ENCODE peak calls at places on chromosomes 2 and 18, in six cellular contexts. R is spleen; C is MM.1S; L is ovary; U is OCI-LY7; V is CD4-positive, CD25-positive, alpha-beta regulatory T cell. P is an unnamed sample.

GRCh38 chr2:119760876-119761275 is 1.2 kb downstream of the PTPN4 start:
- DNase-seq in V (peak), L (no peak), U (peak), R (no peak), C (peak), P (peak)

GRCh38 chr2:54298511-54298910 is 42.5 kb upstream of the TSPYL6 start:
- DNase-seq in L (no peak), V (no peak), R (no peak), C (peak), U (no peak), P (no peak)

GRCh38 chr2:168456526-168457176 is 579 bp downstream of the CERS6 start:
- DNase-seq in V (peak), C (peak), L (peak), U (no peak), R (peak), P (peak)

GRCh38 chr18:77853859-77854258 is 604.2 kb downstream of the GALR1 start:
- DNase-seq in U (no peak), V (no peak), R (no peak), C (no peak), L (no peak), P (no peak)

GRCh38 chr18:46097853-46098615 is at the start of gene ATP5F1A:
- DNase-seq in C (peak), U (peak), V (peak), L (peak), R (peak), P (peak)

GRCh38 chr18:55401638-55402191 is 186.3 kb downstream of the TCF4 start:
- DNase-seq in V (no peak), C (no peak), L (peak), U (no peak), R (no peak), P (no peak)

GRCh38 chr2:12918841-12919445 is 202.2 kb downstream of the TRIB2 start:
- DNase-seq in R (no peak), V (no peak), L (peak), C (no peak), U (no peak), P (no peak)

GRCh38 chr2:191878576-191879298 is 31.8 kb upstream of the CAVIN2 start:
- DNase-seq in C (no peak), U (no peak), L (no peak), V (no peak), R (no peak), P (no peak)

GRCh38 chr2:240303896-240304745 is 131.3 kb upstream of the GPC1 start:
- DNase-seq in U (no peak), C (no peak), V (no peak), R (peak), L (peak), P (no peak)

GRCh38 chr2:38690499-38691420 is 24.8 kb downstream of the GALM start:
- DNase-seq in U (no peak), C (no peak), L (no peak), V (no peak), R (no peak), P (no peak)

GRCh38 chr18:44036500-44036899 is 644.2 kb upstream of the SETBP1 start:
- DNase-seq in L (no peak), U (no peak), V (no peak), C (no peak), R (no peak), P (no peak)

GRCh38 chr2:148704247-148704646 is 59.7 kb downstream of the EPC2 start:
- DNase-seq in C (no peak), U (no peak), L (no peak), R (no peak), V (no peak), P (no peak)

GRCh38 chr2:31141513-31141912 is 3.3 kb upstream of the GALNT14 start:
- DNase-seq in V (no peak), L (no peak), R (no peak), C (no peak), U (no peak), P (no peak)

GRCh38 chr2:173989886-173990744 is 24.9 kb upstream of the SP3 start:
- DNase-seq in V (no peak), C (peak), U (peak), R (no peak), L (no peak), P (no peak)

GRCh38 chr18:47387864-47388263 is 136.4 kb upstream of the SKOR2 start:
- DNase-seq in R (no peak), C (no peak), V (no peak), L (no peak), U (no peak), P (no peak)

GRCh38 chr2:197197808-197198409 is 112.7 kb downstream of the ANKRD44 start:
- DNase-seq in V (no peak), U (no peak), L (no peak), R (no peak), C (no peak), P (peak)

GRCh38 chr18:24982831-24983230 is 369.1 kb downstream of the ZNF521 start:
- DNase-seq in L (no peak), U (no peak), R (no peak), C (no peak), V (no peak), P (no peak)

GRCh38 chr2:72112421-72112820 is 35.2 kb downstream of the CYP26B1 start:
- DNase-seq in R (no peak), U (no peak), C (no peak), L (no peak), V (no peak), P (no peak)

GRCh38 chr2:95359035-95359434 is 43.5 kb upstream of the FAHD2A start:
- DNase-seq in R (no peak), V (no peak), U (no peak), C (no peak), L (no peak), P (no peak)

GRCh38 chr2:110732422-110733413 is at the start of gene ACOXL:
- DNase-seq in C (peak), U (no peak), L (no peak), R (peak), V (peak), P (no peak)

GRCh38 chr2:43179947-43180346 is 46.5 kb downstream of the ZFP36L2 start:
- DNase-seq in R (no peak), U (no peak), L (no peak), C (no peak), V (no peak), P (no peak)
- H3K27ac ChIP-seq in R (no peak), U (no peak), L (no peak), C (no peak), V (no peak), P (no peak)

DNA sequence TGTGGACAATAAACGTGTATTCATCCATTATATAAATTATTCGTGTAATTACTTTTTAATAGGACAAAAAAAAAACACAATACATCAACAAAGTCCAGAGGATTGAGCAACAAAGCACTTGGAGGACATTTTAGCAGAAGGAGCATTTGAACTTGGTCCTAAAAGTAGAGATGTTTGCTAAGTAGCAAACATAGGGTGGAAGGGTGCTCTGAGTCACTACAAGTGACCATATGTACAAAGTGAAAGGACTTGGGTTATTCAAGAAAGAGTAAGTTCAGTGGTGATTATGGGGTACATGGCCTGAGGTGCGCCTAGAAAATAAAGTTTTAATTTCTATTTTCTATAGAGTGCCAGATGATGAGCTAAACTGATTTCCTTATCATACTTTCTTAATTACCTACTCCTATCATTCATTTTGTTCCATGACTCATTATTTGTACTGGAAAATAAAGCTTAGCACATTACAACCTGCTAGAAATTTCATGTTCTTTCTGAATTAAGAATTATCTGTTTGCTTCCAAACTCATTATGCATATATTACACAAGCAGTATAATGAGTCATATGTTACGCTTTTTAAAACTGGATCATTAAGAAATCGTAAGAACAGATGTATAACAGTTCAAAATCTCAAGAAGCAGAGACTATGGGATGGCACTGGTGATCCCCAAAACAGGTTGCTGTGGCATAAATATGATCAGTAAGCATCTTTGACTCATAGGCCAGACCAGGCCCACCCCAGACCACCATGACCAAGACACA is 13.0 kb upstream of the PPP1R1C start:
- DNase-seq in V (no peak), L (no peak), U (no peak), R (no peak), C (no peak), P (no peak)
- H3K27ac ChIP-seq in V (no peak), L (no peak), U (no peak), R (no peak), C (no peak), P (no peak)

GRCh38 chr2:42753188-42753813 is 10.6 kb downstream of the OXER1 start:
- DNase-seq in C (no peak), U (peak), L (no peak), V (no peak), R (peak), P (no peak)
- H3K27ac ChIP-seq in C (no peak), U (no peak), L (no peak), V (no peak), R (peak), P (no peak)

DNA sequence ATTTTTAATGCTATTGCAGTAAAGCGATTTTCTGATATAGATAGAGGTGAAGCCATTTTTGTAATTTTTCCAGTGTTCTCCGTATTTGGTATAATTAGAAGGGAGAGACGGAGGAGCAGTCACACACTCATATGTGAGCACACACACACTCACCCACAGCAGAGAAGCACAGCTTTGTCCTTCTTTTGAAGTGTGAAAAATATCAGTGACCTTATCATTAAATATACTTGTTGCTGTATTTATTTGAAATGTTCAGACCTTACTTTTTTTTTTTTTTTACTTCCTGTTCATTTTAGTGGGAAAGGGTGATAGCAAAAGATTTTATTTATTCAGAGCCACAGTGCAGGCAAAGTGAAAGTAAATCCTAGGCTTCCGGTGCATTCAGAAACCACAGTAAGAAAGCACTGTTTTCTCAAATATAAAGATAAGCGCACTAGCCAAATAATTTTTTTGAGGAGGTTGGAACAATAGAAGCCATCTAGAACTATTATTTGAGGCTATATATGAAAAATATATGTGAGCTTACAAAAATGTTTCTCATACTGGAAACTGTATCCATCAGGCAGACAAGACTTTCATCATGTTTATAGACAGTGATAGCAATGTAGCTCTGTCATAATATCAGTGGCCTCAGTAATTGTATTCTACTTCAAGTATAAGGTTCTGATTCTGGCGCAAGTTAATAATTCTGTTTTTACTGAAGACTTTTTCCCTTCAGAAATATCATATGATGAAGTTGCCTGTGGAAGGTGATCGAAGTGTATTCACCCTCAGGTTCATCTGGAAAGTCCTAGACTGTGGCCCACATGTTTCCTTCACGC is 37.2 kb downstream of the TSHZ1 start:
- DNase-seq in L (no peak), U (no peak), C (peak), R (no peak), V (peak), P (peak)
- H3K27ac ChIP-seq in L (peak), U (no peak), C (no peak), R (peak), V (peak), P (peak)

DNA sequence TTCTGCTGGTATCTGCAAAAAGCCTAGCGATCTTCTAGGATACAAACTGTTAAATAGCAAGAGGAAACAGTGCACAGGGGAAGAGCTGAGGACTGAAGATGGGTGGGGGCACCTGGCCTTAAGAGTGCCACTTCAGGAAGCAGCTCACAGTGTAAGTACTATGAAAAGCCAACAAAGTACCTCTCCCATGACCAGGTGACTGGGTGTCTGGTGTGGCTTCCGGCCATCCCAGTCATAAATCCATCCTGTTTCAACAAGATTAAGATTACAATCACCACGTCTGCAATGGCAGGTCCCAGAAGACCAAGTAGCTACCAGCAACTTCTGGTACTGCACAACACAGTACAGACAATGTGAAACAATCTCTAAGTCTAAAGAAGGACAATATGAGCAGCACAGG is 15.9 kb downstream of the ERFE start:
- DNase-seq in C (no peak), V (no peak), R (no peak), L (no peak), U (no peak), P (no peak)
- H3K27ac ChIP-seq in C (no peak), V (no peak), R (no peak), L (no peak), U (no peak), P (no peak)

GRCh38 chr2:215998636-215999035 is 14.7 kb downstream of the MREG start:
- DNase-seq in U (no peak), V (no peak), R (no peak), L (no peak), C (no peak), P (no peak)
- H3K27ac ChIP-seq in U (no peak), V (no peak), R (no peak), L (no peak), C (no peak), P (no peak)